ENCODE peak calls at places on chromosomes 16 and 17, in eight cellular contexts. M, C, W, Q, N, O, L and P are unnamed samples.

GRCh38 chr16:51755039-51755501 is 604.0 kb upstream of the SALL1 start:
- DNase-seq in M (no peak), C (no peak), W (no peak), Q (no peak), N (no peak), O (no peak), L (no peak), P (no peak)

GRCh38 chr17:10605221-10605783 is 51.8 kb downstream of the MYH3 start:
- DNase-seq in M (no peak), C (no peak), W (no peak), Q (no peak), N (no peak), O (no peak), L (no peak), P (no peak)

GRCh38 chr17:55416000-55416399 is 5.6 kb downstream of the MMD start:
- DNase-seq in M (no peak), C (no peak), W (no peak), Q (no peak), N (no peak), O (no peak), L (no peak), P (no peak)

GRCh38 chr16:3952342-3953131 is 72.0 kb upstream of the CREBBP start:
- DNase-seq in M (no peak), C (no peak), W (peak; percentile 38), Q (peak; percentile 65), N (peak; percentile 75), O (no peak), L (no peak), P (peak; percentile 83)

GRCh38 chr16:10130482-10130996 is 51.7 kb downstream of the GRIN2A start:
- DNase-seq in M (no peak), C (no peak), W (no peak), Q (no peak), N (peak; percentile 18), O (no peak), L (no peak), P (no peak)

GRCh38 chr16:19291459-19291858 is 5.9 kb downstream of the CLEC19A start:
- DNase-seq in M (no peak), C (no peak), W (no peak), Q (no peak), N (no peak), O (no peak), L (no peak), P (peak; percentile 3)

GRCh38 chr16:10039220-10040096 is 142.8 kb downstream of the GRIN2A start:
- DNase-seq in M (no peak), C (no peak), W (no peak), Q (peak; percentile 29), N (peak; percentile 8), O (no peak), L (no peak), P (no peak)

GRCh38 chr17:2215616-2216364 is 87.8 kb downstream of the SMG6 start:
- DNase-seq in M (peak; percentile 60), C (peak; percentile 81), W (peak; percentile 57), Q (peak; percentile 80), N (peak; percentile 99), O (peak; percentile 94), L (peak; percentile 68), P (peak; percentile 97)

GRCh38 chr17:73282629-73283028 is 20.9 kb upstream of the CPSF4L start:
- DNase-seq in M (no peak), C (no peak), W (no peak), Q (no peak), N (no peak), O (no peak), L (no peak), P (no peak)

GRCh38 chr16:52569296-52569695 is 22.4 kb upstream of the TOX3 start:
- DNase-seq in M (no peak), C (no peak), W (no peak), Q (no peak), N (no peak), O (no peak), L (no peak), P (no peak)

GRCh38 chr17:30379303-30380105 is 777 bp downstream of the CPD start:
- DNase-seq in M (no peak), C (no peak), W (peak; percentile 34), Q (peak; percentile 22), N (no peak), O (no peak), L (peak; percentile 42), P (no peak)

GRCh38 chr17:4584125-4584834 is at the start of gene SMTNL2:
- DNase-seq in M (peak; percentile 71), C (no peak), W (peak; percentile 35), Q (peak; percentile 82), N (no peak), O (no peak), L (no peak), P (no peak)

GRCh38 chr16:64061621-64062020 is 1060.2 kb downstream of the CDH11 start:
- DNase-seq in M (no peak), C (no peak), W (no peak), Q (no peak), N (peak; percentile 16), O (no peak), L (no peak), P (no peak)

GRCh38 chr16:84673203-84673535 is 24.9 kb downstream of the KLHL36 start:
- DNase-seq in M (no peak), C (no peak), W (no peak), Q (no peak), N (no peak), O (no peak), L (no peak), P (peak; percentile 78)

DNA sequence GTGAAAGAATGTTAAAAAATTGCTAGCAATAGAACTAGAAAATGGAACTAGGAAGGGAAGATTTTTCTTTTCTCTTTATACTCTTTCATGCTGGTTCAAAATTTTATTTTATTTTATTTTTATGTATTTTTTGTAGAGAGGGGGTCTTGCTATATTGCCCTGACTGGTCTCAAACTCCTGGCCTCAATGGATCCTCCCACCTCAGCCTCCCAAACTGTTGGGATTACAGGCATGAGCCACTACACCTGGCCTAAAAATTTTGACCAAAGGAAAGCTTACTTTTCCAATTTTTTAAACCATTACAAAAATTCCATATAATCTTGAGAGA is 10.0 kb upstream of the TERF2 start:
- DNase-seq in M (no peak), C (no peak), W (no peak), Q (no peak), N (no peak), O (no peak), L (no peak), P (no peak)
- TF ChIP-seq CTCF in M (no peak), C (no peak), W (no peak), Q (no peak), N (no peak), O (no peak), L (peak; percentile 86), P (no peak)

GRCh38 chr17:42518755-42519545 is 17.1 kb upstream of the NAGLU start:
- DNase-seq in M (no peak), C (no peak), W (peak; percentile 96), Q (peak; percentile 70), N (peak; percentile 25), O (no peak), L (no peak), P (peak; percentile 85)

GRCh38 chr17:42521036-42521435 is 15.0 kb upstream of the NAGLU start:
- DNase-seq in M (no peak), C (no peak), W (no peak), Q (no peak), N (peak; percentile 21), O (no peak), L (no peak), P (peak; percentile 31)

GRCh38 chr17:42521666-42522262 is 14.3 kb upstream of the NAGLU start:
- DNase-seq in M (no peak), C (no peak), W (no peak), Q (peak; percentile 48), N (peak; percentile 44), O (no peak), L (no peak), P (no peak)

GRCh38 chr17:42519546-42520444 is 16.2 kb upstream of the NAGLU start:
- DNase-seq in M (peak; percentile 51), C (no peak), W (peak; percentile 87), Q (peak; percentile 96), N (peak; percentile 100), O (peak; percentile 99), L (no peak), P (peak; percentile 99)

GRCh38 chr17:42520540-42520951 is 15.5 kb upstream of the NAGLU start:
- DNase-seq in M (no peak), C (no peak), W (no peak), Q (peak; percentile 53), N (no peak), O (no peak), L (no peak), P (no peak)
- TF ChIP-seq CTCF in M (no peak), C (peak; percentile 38), W (no peak), Q (no peak), N (peak; percentile 30), O (peak; percentile 20), L (no peak), P (peak; percentile 25)

GRCh38 chr16:29844575-29845331 is 18.3 kb downstream of the CDIPT start:
- DNase-seq in M (no peak), C (no peak), W (no peak), Q (peak; percentile 66), N (peak; percentile 33), O (no peak), L (no peak), P (peak; percentile 78)

GRCh38 chr16:29841631-29842030 is 21.4 kb downstream of the MVP start:
- DNase-seq in M (no peak), C (no peak), W (no peak), Q (no peak), N (no peak), O (no peak), L (no peak), P (no peak)

GRCh38 chr16:29840240-29840639 is 20.0 kb downstream of the MVP start:
- DNase-seq in M (no peak), C (no peak), W (no peak), Q (peak; percentile 37), N (no peak), O (no peak), L (no peak), P (no peak)

GRCh38 chr16:29843942-29844341 is 19.1 kb downstream of the CDIPT start:
- DNase-seq in M (no peak), C (no peak), W (no peak), Q (no peak), N (no peak), O (no peak), L (no peak), P (no peak)

GRCh38 chr16:29842732-29843346 is 20.2 kb downstream of the CDIPT start:
- DNase-seq in M (no peak), C (no peak), W (no peak), Q (no peak), N (no peak), O (no peak), L (no peak), P (no peak)
- TF ChIP-seq CTCF in M (no peak), C (peak; percentile 16), W (no peak), Q (no peak), N (no peak), O (no peak), L (no peak), P (no peak)

DNA sequence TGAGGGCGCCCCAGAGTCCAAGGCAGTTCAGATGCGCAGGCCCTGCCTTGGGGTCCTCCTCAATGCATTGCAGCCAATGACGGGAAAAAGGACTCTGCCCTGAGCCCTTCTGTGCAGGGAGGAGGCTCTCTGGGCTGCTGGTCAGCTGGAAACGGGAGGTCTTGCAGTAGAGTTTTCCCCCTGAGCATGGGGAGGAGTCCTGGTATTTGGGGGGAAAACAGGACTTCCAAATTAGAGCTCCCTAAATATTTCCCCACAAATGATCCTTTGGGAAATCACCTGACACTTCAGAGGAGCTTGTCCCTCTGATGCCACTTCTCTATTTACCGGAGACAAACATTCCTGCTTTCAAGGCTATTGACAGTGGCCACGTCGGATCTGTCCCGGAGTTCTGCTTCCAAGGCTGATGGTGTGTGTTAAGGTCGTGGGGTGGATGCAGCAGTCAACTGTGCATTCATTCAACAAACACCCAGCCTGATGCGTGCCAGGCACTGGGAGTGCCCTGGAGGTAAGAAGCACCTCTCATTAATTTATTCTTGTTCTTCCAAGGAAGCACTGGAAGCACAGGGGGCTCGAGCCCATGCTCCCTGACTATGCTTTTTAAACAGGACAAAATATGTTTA is 73.0 kb upstream of the DNAH17 start:
- DNase-seq in M (no peak), C (no peak), W (no peak), Q (no peak), N (no peak), O (no peak), L (no peak), P (no peak)
- TF ChIP-seq CTCF in M (no peak), C (no peak), W (no peak), Q (no peak), N (no peak), O (no peak), L (no peak), P (no peak)